ENCODE peak calls at places on chromosomes 16 and 17, in six cellular contexts. One of them, this sample, is unnamed.
A peak's percentile ranks its signal among the peaks of the same experiment; 100 is the strongest.

GRCh38 chr17:27339836-27340550 is 46.1 kb downstream of the WSB1 start:
- DNase-seq in IMR-90: no peak
- DNase-seq in mesendoderm: peak; percentile 97
- DNase-seq in H9: no peak
- DNase-seq in mesenchymal stem cell: no peak
- DNase-seq in H1: no peak
- DNase-seq in this sample: no peak

GRCh38 chr16:9908613-9909012 is 273.6 kb downstream of the GRIN2A start:
- DNase-seq in IMR-90: no peak
- DNase-seq in mesendoderm: no peak
- DNase-seq in H9: no peak
- DNase-seq in mesenchymal stem cell: no peak
- DNase-seq in H1: no peak
- DNase-seq in this sample: no peak

GRCh38 chr16:76386784-76387183 is 109.6 kb downstream of the CNTNAP4 start:
- DNase-seq in IMR-90: no peak
- DNase-seq in mesendoderm: no peak
- DNase-seq in H9: no peak
- DNase-seq in mesenchymal stem cell: peak; percentile 36
- DNase-seq in H1: no peak
- DNase-seq in this sample: no peak

GRCh38 chr17:70158180-70158579 is 11.2 kb upstream of the KCNJ2 start:
- DNase-seq in IMR-90: no peak
- DNase-seq in mesendoderm: no peak
- DNase-seq in H9: no peak
- DNase-seq in mesenchymal stem cell: no peak
- DNase-seq in H1: no peak
- DNase-seq in this sample: no peak

GRCh38 chr17:42672038-42672437 is 4.8 kb downstream of the PLEKHH3 start:
- DNase-seq in IMR-90: no peak
- DNase-seq in mesendoderm: no peak
- DNase-seq in H9: peak; percentile 74
- DNase-seq in mesenchymal stem cell: no peak
- DNase-seq in H1: no peak
- DNase-seq in this sample: no peak

GRCh38 chr16:55552621-55553020 is 13.9 kb upstream of the CAPNS2 start:
- DNase-seq in IMR-90: peak; percentile 69
- DNase-seq in mesendoderm: no peak
- DNase-seq in H9: no peak
- DNase-seq in mesenchymal stem cell: peak; percentile 67
- DNase-seq in H1: no peak
- DNase-seq in this sample: no peak

GRCh38 chr17:35577826-35578194 is 561 bp downstream of the PEX12 start:
- DNase-seq in IMR-90: peak; percentile 18
- DNase-seq in mesendoderm: no peak
- DNase-seq in H9: no peak
- DNase-seq in mesenchymal stem cell: peak; percentile 50
- DNase-seq in H1: no peak
- DNase-seq in this sample: no peak

GRCh38 chr17:76868176-76868668 is at the start of gene MGAT5B:
- DNase-seq in IMR-90: peak; percentile 76
- DNase-seq in mesendoderm: peak; percentile 90
- DNase-seq in H9: peak; percentile 95
- DNase-seq in mesenchymal stem cell: peak; percentile 73
- DNase-seq in H1: peak; percentile 67
- DNase-seq in this sample: peak; percentile 90

GRCh38 chr16:79685871-79686270 is 85.3 kb upstream of the MAF start:
- DNase-seq in IMR-90: no peak
- DNase-seq in mesendoderm: no peak
- DNase-seq in H9: no peak
- DNase-seq in mesenchymal stem cell: no peak
- DNase-seq in H1: no peak
- DNase-seq in this sample: no peak

DNA sequence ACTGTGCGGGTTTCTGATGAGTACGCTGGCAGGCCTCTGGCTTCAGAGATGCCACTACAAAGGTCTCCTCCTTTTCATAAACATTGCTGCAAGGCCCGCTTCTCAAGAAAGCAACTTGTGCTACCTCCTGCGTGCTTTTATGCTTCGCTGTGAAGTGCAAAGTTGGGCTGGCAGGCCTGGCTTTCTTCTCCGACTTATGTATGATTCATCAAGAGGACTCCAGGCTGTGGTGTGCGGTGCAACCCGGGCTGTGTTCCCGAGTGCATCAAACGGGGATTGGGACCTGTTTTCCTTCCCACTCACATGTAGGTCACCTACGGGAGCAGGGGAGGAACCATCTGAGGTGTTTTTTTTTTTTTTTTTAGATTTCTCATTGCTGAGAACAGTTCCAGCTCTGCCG is 534.1 kb downstream of the WWOX start:
- DNase-seq in IMR-90: no peak
- DNase-seq in mesendoderm: no peak
- DNase-seq in H9: no peak
- DNase-seq in mesenchymal stem cell: peak; percentile 34
- DNase-seq in H1: no peak
- DNase-seq in this sample: no peak
- H2BK120ac ChIP-seq in IMR-90: no peak overlapping the region
- H2BK120ac ChIP-seq in mesendoderm: no peak overlapping the region
- H2BK120ac ChIP-seq in H9: no peak overlapping the region
- H2BK120ac ChIP-seq in mesenchymal stem cell: no peak overlapping the region
- H2BK120ac ChIP-seq in H1: no peak overlapping the region
- H2BK120ac ChIP-seq in this sample: no peak overlapping the region

GRCh38 chr16:51507286-51507685 is 356.2 kb upstream of the SALL1 start:
- DNase-seq in IMR-90: no peak
- DNase-seq in mesendoderm: no peak
- DNase-seq in H9: no peak
- DNase-seq in mesenchymal stem cell: no peak
- DNase-seq in H1: no peak
- DNase-seq in this sample: no peak

GRCh38 chr16:51509336-51509735 is 358.3 kb upstream of the SALL1 start:
- DNase-seq in IMR-90: no peak
- DNase-seq in mesendoderm: peak; percentile 13
- DNase-seq in H9: no peak
- DNase-seq in mesenchymal stem cell: no peak
- DNase-seq in H1: no peak
- DNase-seq in this sample: no peak

GRCh38 chr16:51508813-51509212 is 357.7 kb upstream of the SALL1 start:
- DNase-seq in IMR-90: peak; percentile 38
- DNase-seq in mesendoderm: no peak
- DNase-seq in H9: no peak
- DNase-seq in mesenchymal stem cell: peak; percentile 44
- DNase-seq in H1: no peak
- DNase-seq in this sample: no peak

DNA sequence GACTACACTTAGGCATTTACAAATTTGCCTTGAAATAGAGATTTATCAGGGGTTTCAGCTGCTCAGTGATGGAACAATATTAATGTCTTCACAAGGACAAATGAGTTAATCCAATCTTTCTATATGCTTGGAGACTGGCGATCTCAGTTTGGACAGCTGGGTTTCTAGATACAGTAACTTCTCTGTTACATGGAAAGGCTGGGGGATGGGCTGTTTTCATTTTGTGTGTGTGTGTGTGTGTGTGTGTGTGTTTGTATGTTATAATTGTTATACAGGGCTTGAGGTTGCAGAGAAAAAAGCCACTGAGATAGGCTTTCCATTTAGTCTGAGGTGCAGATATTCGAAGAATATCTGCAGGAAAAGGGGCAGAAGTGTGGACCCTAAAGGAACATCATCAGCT is 359.3 kb upstream of the SALL1 start:
- DNase-seq in IMR-90: no peak
- DNase-seq in mesendoderm: no peak
- DNase-seq in H9: no peak
- DNase-seq in mesenchymal stem cell: no peak
- DNase-seq in H1: no peak
- DNase-seq in this sample: no peak
- H2BK15ac ChIP-seq in IMR-90: no peak overlapping the region
- H2BK15ac ChIP-seq in mesendoderm: no peak overlapping the region
- H2BK15ac ChIP-seq in H9: no peak overlapping the region
- H2BK15ac ChIP-seq in mesenchymal stem cell: no peak overlapping the region
- H2BK15ac ChIP-seq in H1: no peak overlapping the region
- H2BK15ac ChIP-seq in this sample: no peak overlapping the region

GRCh38 chr17:47252766-47253512 is 688 bp upstream of the ITGB3 start:
- DNase-seq in IMR-90: no peak
- DNase-seq in mesendoderm: no peak
- DNase-seq in H9: no peak
- DNase-seq in mesenchymal stem cell: no peak
- DNase-seq in H1: no peak
- DNase-seq in this sample: no peak
- H2BK120ac ChIP-seq in IMR-90: peak overlapping the region; percentile 79
- H2BK120ac ChIP-seq in mesendoderm: no peak overlapping the region
- H2BK120ac ChIP-seq in H9: no peak overlapping the region
- H2BK120ac ChIP-seq in mesenchymal stem cell: no peak overlapping the region
- H2BK120ac ChIP-seq in H1: no peak overlapping the region
- H2BK120ac ChIP-seq in this sample: no peak overlapping the region

GRCh38 chr16:50711040-50711439 is 17.6 kb downstream of the NOD2 start:
- DNase-seq in IMR-90: no peak
- DNase-seq in mesendoderm: no peak
- DNase-seq in H9: no peak
- DNase-seq in mesenchymal stem cell: no peak
- DNase-seq in H1: no peak
- DNase-seq in this sample: no peak

GRCh38 chr16:50712568-50712914 is 19.1 kb downstream of the NOD2 start:
- DNase-seq in IMR-90: peak; percentile 1
- DNase-seq in mesendoderm: peak; percentile 72
- DNase-seq in H9: no peak
- DNase-seq in mesenchymal stem cell: no peak
- DNase-seq in H1: no peak
- DNase-seq in this sample: no peak

GRCh38 chr16:50709061-50709695 is 15.8 kb downstream of the NOD2 start:
- DNase-seq in IMR-90: no peak
- DNase-seq in mesendoderm: no peak
- DNase-seq in H9: no peak
- DNase-seq in mesenchymal stem cell: no peak
- DNase-seq in H1: no peak
- DNase-seq in this sample: no peak

GRCh38 chr16:50709980-50710379 is 16.6 kb downstream of the NOD2 start:
- DNase-seq in IMR-90: no peak
- DNase-seq in mesendoderm: peak; percentile 34
- DNase-seq in H9: no peak
- DNase-seq in mesenchymal stem cell: no peak
- DNase-seq in H1: no peak
- DNase-seq in this sample: no peak

GRCh38 chr16:50711862-50712567 is 18.6 kb downstream of the NOD2 start:
- DNase-seq in IMR-90: no peak
- DNase-seq in mesendoderm: no peak
- DNase-seq in H9: no peak
- DNase-seq in mesenchymal stem cell: no peak
- DNase-seq in H1: no peak
- DNase-seq in this sample: no peak
- H2BK15ac ChIP-seq in IMR-90: no peak overlapping the region
- H2BK15ac ChIP-seq in mesendoderm: no peak overlapping the region
- H2BK15ac ChIP-seq in H9: no peak overlapping the region
- H2BK15ac ChIP-seq in mesenchymal stem cell: no peak overlapping the region
- H2BK15ac ChIP-seq in H1: no peak overlapping the region
- H2BK15ac ChIP-seq in this sample: no peak overlapping the region